ENCODE peak calls at places on chromosomes 1 and 21, in ten cellular contexts. Z, E, K, Q, L, B, F, D, T and O are unnamed samples.

GRCh38 chr1:906532-907420 is 16.9 kb upstream of the SAMD11 start:
- DNase-seq in Q (peak), E (no peak), B (peak), F (no peak), K (peak), T (no peak), D (no peak), L (peak), Z (peak), O (peak)

GRCh38 chr1:198122693-198123092 is 34.1 kb upstream of the NEK7 start:
- DNase-seq in E (no peak), L (no peak), Z (no peak), D (no peak), K (peak), B (no peak), F (no peak), Q (no peak), T (no peak), O (no peak)

GRCh38 chr1:221522440-221523050 is 219.3 kb downstream of the DUSP10 start:
- DNase-seq in Z (no peak), T (no peak), K (peak), B (no peak), F (no peak), E (no peak), Q (no peak), L (no peak), D (no peak), O (no peak)

GRCh38 chr1:227729881-227730629 is 5.0 kb downstream of the JMJD4 start:
- DNase-seq in T (no peak), Z (no peak), B (no peak), L (peak), D (no peak), E (no peak), Q (peak), K (peak), F (no peak), O (peak)

GRCh38 chr1:12650001-12650421 is 6.1 kb downstream of the AADACL4 start:
- DNase-seq in B (no peak), Q (no peak), F (no peak), L (no peak), E (no peak), Z (no peak), T (no peak), K (peak), D (no peak), O (no peak)

GRCh38 chr1:175221548-175222175 is 29.1 kb upstream of the KIAA0040 start:
- DNase-seq in L (no peak), D (no peak), Z (peak), B (peak), Q (peak), F (no peak), E (no peak), T (no peak), K (peak), O (peak)

GRCh38 chr1:115429242-115429641 is 91.2 kb upstream of the NGF start:
- DNase-seq in Z (no peak), B (no peak), E (no peak), F (no peak), Q (no peak), K (peak), D (no peak), T (no peak), L (no peak), O (peak)

GRCh38 chr1:180670681-180671080 is 38.9 kb downstream of the XPR1 start:
- DNase-seq in L (no peak), B (no peak), E (no peak), Z (no peak), T (no peak), F (no peak), K (no peak), D (no peak), Q (no peak), O (no peak)

GRCh38 chr1:205543351-205544305 is 39.2 kb downstream of the CDK18 start:
- DNase-seq in K (peak), F (no peak), Z (peak), E (no peak), B (peak), D (peak), Q (peak), L (no peak), T (peak), O (peak)

GRCh38 chr1:192700834-192701271 is 64.9 kb downstream of the RGS13 start:
- DNase-seq in Z (no peak), B (no peak), L (no peak), T (no peak), Q (no peak), F (no peak), D (no peak), K (peak), E (no peak), O (peak)

GRCh38 chr1:39238476-39238875 is 34.0 kb downstream of the MACF1 start:
- DNase-seq in F (no peak), T (no peak), D (no peak), E (no peak), Z (no peak), K (peak), Q (no peak), L (no peak), B (no peak), O (peak)

GRCh38 chr1:22133247-22133927 is 9.5 kb downstream of the WNT4 start:
- DNase-seq in Q (no peak), F (no peak), L (no peak), T (no peak), B (no peak), K (no peak), E (no peak), Z (no peak), D (no peak), O (no peak)

GRCh38 chr1:113930499-113931161 is 1.5 kb downstream of the HIPK1 start:
- DNase-seq in L (peak), K (peak), Q (peak), D (peak), Z (no peak), E (peak), F (peak), B (no peak), T (no peak), O (peak)

GRCh38 chr1:103108525-103109150 is 316 bp upstream of the COL11A1 start:
- DNase-seq in L (no peak), T (no peak), F (no peak), Q (no peak), E (no peak), Z (no peak), D (no peak), B (no peak), K (peak), O (no peak)

GRCh38 chr1:2004867-2005266 is 1.3 kb upstream of the CFAP74 start:
- DNase-seq in K (no peak), E (no peak), F (no peak), B (no peak), T (no peak), D (no peak), L (no peak), Z (no peak), Q (no peak), O (no peak)

GRCh38 chr1:108753363-108753762 is 6.9 kb downstream of the STXBP3 start:
- DNase-seq in L (no peak), F (no peak), E (no peak), D (no peak), K (no peak), B (no peak), Z (no peak), T (no peak), Q (no peak), O (no peak)

GRCh38 chr21:21137986-21138385 is 139.8 kb downstream of the NCAM2 start:
- DNase-seq in Z (no peak), K (peak), F (no peak), T (no peak), L (no peak), B (no peak), E (no peak), Q (no peak), D (no peak), O (no peak)

GRCh38 chr1:205512059-205513045 is 7.9 kb downstream of the CDK18 start:
- DNase-seq in E (no peak), K (no peak), Q (peak), F (no peak), L (no peak), Z (no peak), T (no peak), D (no peak), B (peak), O (no peak)

GRCh38 chr1:235998812-235999211 is 66.1 kb downstream of the NID1 start:
- DNase-seq in Q (no peak), F (peak), K (no peak), D (peak), E (peak), Z (no peak), L (peak), B (no peak), T (no peak), O (peak)

GRCh38 chr1:189597083-189597482 is 880.6 kb downstream of the BRINP3 start:
- DNase-seq in T (no peak), Z (peak), L (no peak), Q (no peak), B (peak), E (no peak), F (no peak), D (no peak), K (no peak), O (peak)

GRCh38 chr1:26160527-26161407 is 1.9 kb downstream of the FAM110D start:
- DNase-seq in B (no peak), Q (no peak), K (no peak), F (no peak), T (no peak), L (peak), Z (no peak), D (no peak), E (no peak), O (no peak)

GRCh38 chr1:245986404-245987221 is 520.5 kb downstream of the SMYD3 start:
- DNase-seq in K (peak), L (no peak), Q (no peak), F (no peak), E (no peak), Z (no peak), B (no peak), T (peak), D (no peak), O (peak)

GRCh38 chr1:77824083-77824482 is 44.6 kb downstream of the MIGA1 start:
- DNase-seq in Z (no peak), E (no peak), L (no peak), T (no peak), B (no peak), D (no peak), K (peak), Q (no peak), F (no peak), O (peak)

GRCh38 chr1:98002288-98002687 is 81.5 kb upstream of the DPYD start:
- DNase-seq in K (no peak), T (no peak), E (no peak), L (no peak), Z (no peak), F (no peak), D (no peak), Q (no peak), B (no peak), O (no peak)

GRCh38 chr21:15999741-16000140 is 270.0 kb downstream of the USP25 start:
- DNase-seq in K (no peak), T (no peak), Q (no peak), B (no peak), D (no peak), E (no peak), F (no peak), Z (no peak), L (no peak), O (no peak)